ENCODE peak calls at places on chromosomes 6 and 20, in six cellular contexts. O is brain microvascular endothelial cell, Q is GM12865, W is hepatocyte, J is type B pancreatic cell, E is uterus. G is an unnamed sample.

GRCh38 chr6:63839485-63839884 is 203.9 kb downstream of the PHF3 start:
- DNase-seq in O (no peak), Q (no peak), W (no peak), J (no peak), E (no peak), G (no peak)

GRCh38 chr20:56748476-56749377 is 119.6 kb downstream of the TFAP2C start:
- DNase-seq in O (no peak), Q (no peak), W (no peak), J (no peak), E (no peak), G (no peak)

GRCh38 chr20:25053207-25054132 is 4.5 kb downstream of the ACSS1 start:
- DNase-seq in O (no peak), Q (no peak), W (no peak), J (no peak), E (peak), G (no peak)

GRCh38 chr20:2890743-2891142 is 17.5 kb downstream of the PTPRA start:
- DNase-seq in O (no peak), Q (no peak), W (no peak), J (no peak), E (no peak), G (no peak)

GRCh38 chr6:134449781-134450180 is 131.9 kb upstream of the SGK1 start:
- DNase-seq in O (no peak), Q (no peak), W (no peak), J (no peak), E (no peak), G (no peak)

GRCh38 chr6:3250278-3250677 is 8.5 kb upstream of the PSMG4 start:
- DNase-seq in O (no peak), Q (no peak), W (no peak), J (no peak), E (no peak), G (no peak)

GRCh38 chr6:84798257-84798656 is 33.9 kb upstream of the TBX18 start:
- DNase-seq in O (peak), Q (no peak), W (no peak), J (no peak), E (no peak), G (no peak)

GRCh38 chr6:46781478-46782378 is 11.5 kb upstream of the MEP1A start:
- DNase-seq in O (peak), Q (peak), W (peak), J (no peak), E (peak), G (peak)

GRCh38 chr6:32086661-32087573 is 22.2 kb downstream of the TNXB start:
- DNase-seq in O (peak), Q (peak), W (no peak), J (no peak), E (peak), G (no peak)

GRCh38 chr6:100464910-100465700 is at the start of gene SIM1:
- DNase-seq in O (peak), Q (peak), W (peak), J (peak), E (no peak), G (no peak)

GRCh38 chr6:117549606-117550005 is 52.7 kb downstream of the GOPC start:
- DNase-seq in O (no peak), Q (peak), W (no peak), J (no peak), E (no peak), G (no peak)

GRCh38 chr20:53152228-53152627 is 180.1 kb downstream of the TSHZ2 start:
- DNase-seq in O (no peak), Q (no peak), W (no peak), J (no peak), E (no peak), G (no peak)

GRCh38 chr20:62066339-62066982 is 780 bp upstream of the TAF4 start:
- DNase-seq in O (no peak), Q (peak), W (peak), J (no peak), E (peak), G (no peak)

GRCh38 chr6:119163006-119163405 is 84.5 kb upstream of the FAM184A start:
- DNase-seq in O (no peak), Q (no peak), W (no peak), J (no peak), E (no peak), G (no peak)

GRCh38 chr20:50434653-50435396 is 75.4 kb upstream of the PTPN1 start:
- DNase-seq in O (peak), Q (no peak), W (no peak), J (no peak), E (no peak), G (no peak)

GRCh38 chr20:59931511-59932312 is 1.7 kb downstream of the SYCP2 start:
- DNase-seq in O (no peak), Q (no peak), W (no peak), J (no peak), E (no peak), G (no peak)

GRCh38 chr20:59932616-59933295 is 681 bp downstream of the SYCP2 start:
- DNase-seq in O (no peak), Q (no peak), W (no peak), J (no peak), E (peak), G (no peak)

GRCh38 chr20:59933296-59933848 is at the start of gene SYCP2:
- DNase-seq in O (peak), Q (peak), W (peak), J (no peak), E (peak), G (peak)

GRCh38 chr20:59935457-59936185 is 2.2 kb upstream of the SYCP2 start:
- DNase-seq in O (no peak), Q (no peak), W (no peak), J (no peak), E (no peak), G (no peak)

GRCh38 chr20:59933849-59934585 is 580 bp upstream of the SYCP2 start:
- DNase-seq in O (peak), Q (peak), W (peak), J (peak), E (peak), G (peak)
- TF ChIP-seq CTCF in O (peak), Q (peak), W (peak), J (peak), E (peak), G (peak)

GRCh38 chr6:24494726-24495515 is at the start of gene ALDH5A1:
- DNase-seq in O (peak), Q (peak), W (peak), J (peak), E (peak), G (no peak)
- TF ChIP-seq CTCF in O (peak), Q (peak), W (peak), J (peak), E (peak), G (peak)

GRCh38 chr6:37102299-37103168 is 67.4 kb upstream of the PIM1 start:
- DNase-seq in O (peak), Q (peak), W (peak), J (peak), E (peak), G (peak)
- TF ChIP-seq CTCF in O (no peak), Q (no peak), W (no peak), J (no peak), E (no peak), G (no peak)

GRCh38 chr6:52503344-52503747 is 73.5 kb downstream of the TRAM2 start:
- DNase-seq in O (no peak), Q (no peak), W (no peak), J (no peak), E (no peak), G (no peak)
- TF ChIP-seq CTCF in O (peak), Q (no peak), W (no peak), J (peak), E (no peak), G (no peak)

DNA sequence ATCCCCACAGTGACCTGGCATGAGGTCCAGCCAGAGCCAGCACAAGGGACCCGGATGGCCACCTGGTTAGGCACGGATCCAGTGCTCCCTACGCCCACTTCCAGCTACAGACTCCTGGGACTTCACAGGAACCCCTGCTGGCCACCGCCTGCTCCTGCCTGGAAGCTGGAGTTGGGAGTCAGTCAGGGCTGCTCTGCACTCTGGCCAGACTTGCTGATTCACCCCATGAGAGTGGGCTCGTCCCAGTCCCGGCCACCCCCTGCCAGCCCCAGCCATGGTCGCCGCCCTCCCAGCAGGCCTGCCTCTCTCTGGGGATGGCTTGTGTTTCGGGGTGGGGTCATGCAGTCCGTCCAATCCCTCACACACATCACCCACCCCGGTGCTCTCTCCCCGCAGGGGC is 125.8 kb downstream of the DLL1 start:
- DNase-seq in O (no peak), Q (no peak), W (no peak), J (no peak), E (no peak), G (peak)
- TF ChIP-seq CTCF in O (no peak), Q (no peak), W (peak), J (no peak), E (peak), G (no peak)